ENCODE peak calls at places on chromosome 5, in ten cellular contexts. K, B, D, M, J, U, G, X, A and F are unnamed samples.

GRCh38 chr5:34685485-34686197 is 29.5 kb downstream of the RAI14 start:
- DNase-seq in K (no peak), B (peak; percentile 43), D (no peak), M (no peak), J (peak; percentile 88), U (no peak), G (no peak), X (no peak), A (peak; percentile 47), F (no peak)

GRCh38 chr5:40404613-40405012 is 275.1 kb upstream of the PTGER4 start:
- DNase-seq in K (no peak), B (no peak), D (no peak), M (no peak), J (no peak), U (no peak), G (no peak), X (no peak), A (no peak), F (no peak)

GRCh38 chr5:89034588-89034987 is 151.6 kb upstream of the MEF2C start:
- DNase-seq in K (no peak), B (peak; percentile 16), D (no peak), M (no peak), J (peak; percentile 74), U (no peak), G (no peak), X (no peak), A (no peak), F (no peak)

GRCh38 chr5:159504857-159505304 is 174.6 kb upstream of the IL12B start:
- DNase-seq in K (no peak), B (no peak), D (no peak), M (no peak), J (peak; percentile 40), U (no peak), G (peak; percentile 72), X (no peak), A (no peak), F (no peak)

GRCh38 chr5:157273131-157273556 is 7.2 kb downstream of the CYFIP2 start:
- DNase-seq in K (no peak), B (no peak), D (no peak), M (no peak), J (no peak), U (no peak), G (no peak), X (no peak), A (no peak), F (no peak)

GRCh38 chr5:173594061-173594460 is 22.4 kb downstream of the BOD1 start:
- DNase-seq in K (no peak), B (no peak), D (no peak), M (no peak), J (peak; percentile 37), U (no peak), G (no peak), X (no peak), A (no peak), F (no peak)

GRCh38 chr5:156918311-156918845 is 44.6 kb downstream of the TIMD4 start:
- DNase-seq in K (no peak), B (no peak), D (no peak), M (no peak), J (no peak), U (no peak), G (no peak), X (no peak), A (no peak), F (no peak)

GRCh38 chr5:86786955-86787354 is 169.2 kb downstream of the COX7C start:
- DNase-seq in K (no peak), B (no peak), D (no peak), M (no peak), J (no peak), U (no peak), G (no peak), X (no peak), A (no peak), F (no peak)

GRCh38 chr5:102670224-102670836 is 84.8 kb upstream of the PAM start:
- DNase-seq in K (no peak), B (no peak), D (peak; percentile 34), M (no peak), J (peak; percentile 56), U (no peak), G (no peak), X (no peak), A (peak; percentile 22), F (no peak)

GRCh38 chr5:89060768-89061167 is 177.8 kb upstream of the MEF2C start:
- DNase-seq in K (no peak), B (no peak), D (no peak), M (no peak), J (no peak), U (no peak), G (no peak), X (no peak), A (no peak), F (no peak)

GRCh38 chr5:124736111-124736813 is 10.2 kb downstream of the ZNF608 start:
- DNase-seq in K (no peak), B (no peak), D (no peak), M (no peak), J (peak; percentile 44), U (no peak), G (no peak), X (no peak), A (no peak), F (no peak)

GRCh38 chr5:148850836-148851235 is 24.4 kb downstream of the ADRB2 start:
- DNase-seq in K (no peak), B (no peak), D (no peak), M (no peak), J (no peak), U (no peak), G (no peak), X (no peak), A (no peak), F (no peak)

GRCh38 chr5:165209101-165209727 is 1703.8 kb downstream of the MAT2B start:
- DNase-seq in K (no peak), B (peak; percentile 48), D (no peak), M (no peak), J (peak; percentile 26), U (no peak), G (no peak), X (no peak), A (peak; percentile 3), F (no peak)

GRCh38 chr5:121757753-121758152 is 93.9 kb upstream of the FTMT start:
- DNase-seq in K (no peak), B (no peak), D (no peak), M (no peak), J (no peak), U (no peak), G (no peak), X (no peak), A (no peak), F (no peak)

GRCh38 chr5:176887252-176887849 is 11.8 kb downstream of the HK3 start:
- DNase-seq in K (no peak), B (no peak), D (no peak), M (peak; percentile 49), J (no peak), U (no peak), G (no peak), X (no peak), A (no peak), F (no peak)

GRCh38 chr5:53257806-53258373 is 148.3 kb upstream of the MOCS2 start:
- DNase-seq in K (no peak), B (no peak), D (no peak), M (no peak), J (peak; percentile 28), U (no peak), G (no peak), X (no peak), A (no peak), F (no peak)

GRCh38 chr5:395921-396714 is 46.9 kb upstream of the EXOC3 start:
- DNase-seq in K (no peak), B (no peak), D (no peak), M (peak; percentile 65), J (no peak), U (no peak), G (peak; percentile 56), X (no peak), A (no peak), F (no peak)

GRCh38 chr5:153937661-153938060 is 101.0 kb downstream of the FAM114A2 start:
- DNase-seq in K (no peak), B (no peak), D (no peak), M (no peak), J (no peak), U (no peak), G (no peak), X (no peak), A (no peak), F (no peak)

GRCh38 chr5:100890514-100891008 is 12.5 kb downstream of the ST8SIA4 start:
- DNase-seq in K (no peak), B (no peak), D (no peak), M (no peak), J (peak; percentile 69), U (no peak), G (no peak), X (no peak), A (no peak), F (no peak)

GRCh38 chr5:39217365-39218281 is 1.7 kb downstream of the FYB1 start:
- DNase-seq in K (peak; percentile 47), B (peak; percentile 80), D (peak; percentile 36), M (no peak), J (peak; percentile 87), U (peak; percentile 55), G (peak; percentile 80), X (peak; percentile 26), A (peak; percentile 70), F (peak; percentile 17)

GRCh38 chr5:61002616-61003015 is 57.6 kb downstream of the NDUFAF2 start:
- DNase-seq in K (no peak), B (no peak), D (no peak), M (no peak), J (no peak), U (no peak), G (no peak), X (no peak), A (no peak), F (no peak)

GRCh38 chr5:141914154-141914743 is 9.4 kb upstream of the DELE1 start:
- DNase-seq in K (no peak), B (no peak), D (peak; percentile 8), M (peak; percentile 86), J (peak; percentile 56), U (no peak), G (peak; percentile 72), X (peak; percentile 46), A (no peak), F (no peak)

GRCh38 chr5:39584921-39585320 is 160.1 kb upstream of the DAB2 start:
- DNase-seq in K (no peak), B (no peak), D (no peak), M (no peak), J (peak; percentile 26), U (no peak), G (no peak), X (no peak), A (no peak), F (no peak)

GRCh38 chr5:95620870-95621838 is 1.3 kb downstream of the GPR150 start:
- DNase-seq in K (no peak), B (no peak), D (peak; percentile 15), M (no peak), J (peak; percentile 33), U (peak; percentile 30), G (peak; percentile 69), X (peak; percentile 50), A (no peak), F (peak; percentile 80)

GRCh38 chr5:180253036-180253824 is 38.7 kb downstream of the MAPK9 start:
- DNase-seq in K (no peak), B (no peak), D (no peak), M (no peak), J (no peak), U (no peak), G (no peak), X (no peak), A (no peak), F (no peak)

GRCh38 chr5:104088876-104089778 is 526.5 kb upstream of the NUDT12 start:
- DNase-seq in K (no peak), B (no peak), D (no peak), M (no peak), J (peak; percentile 67), U (no peak), G (no peak), X (no peak), A (peak; percentile 0), F (no peak)

GRCh38 chr5:172733179-172733973 is 37.6 kb downstream of the DUSP1 start:
- DNase-seq in K (peak; percentile 95), B (no peak), D (no peak), M (no peak), J (peak; percentile 96), U (no peak), G (peak; percentile 92), X (no peak), A (peak; percentile 51), F (no peak)

GRCh38 chr5:66713998-66714397 is 117.8 kb downstream of the MAST4 start:
- DNase-seq in K (peak; percentile 17), B (no peak), D (no peak), M (no peak), J (peak; percentile 9), U (no peak), G (no peak), X (no peak), A (no peak), F (no peak)